ENCODE peak calls at places on chromosomes 7 and 10, in seven cellular contexts. One of them, this sample, is unnamed.
A peak's percentile ranks its signal among the peaks of the same experiment; 100 is the strongest.

GRCh38 chr7:69739906-69740545 is 141.8 kb downstream of the AUTS2 start:
- DNase-seq in activated CD8-positive, alpha-beta T cell treated with anti-CD3 and anti-CD28 coated beads for 36 hours: no peak
- DNase-seq in HT1080: no peak
- DNase-seq in C1 segment of cervical spinal cord: no peak
- DNase-seq in spleen: no peak
- DNase-seq in WTC11: no peak
- DNase-seq in NB4: peak; percentile 63
- DNase-seq in this sample: peak; percentile 28

GRCh38 chr7:96034940-96035727 is 262.8 kb downstream of the DYNC1I1 start:
- DNase-seq in activated CD8-positive, alpha-beta T cell treated with anti-CD3 and anti-CD28 coated beads for 36 hours: no peak
- DNase-seq in HT1080: no peak
- DNase-seq in C1 segment of cervical spinal cord: no peak
- DNase-seq in spleen: no peak
- DNase-seq in WTC11: no peak
- DNase-seq in NB4: no peak
- DNase-seq in this sample: no peak

GRCh38 chr10:15254808-15255655 is 86.5 kb upstream of the NMT2 start:
- DNase-seq in activated CD8-positive, alpha-beta T cell treated with anti-CD3 and anti-CD28 coated beads for 36 hours: peak; percentile 56
- DNase-seq in HT1080: no peak
- DNase-seq in C1 segment of cervical spinal cord: no peak
- DNase-seq in spleen: peak; percentile 54
- DNase-seq in WTC11: peak; percentile 41
- DNase-seq in NB4: peak; percentile 54
- DNase-seq in this sample: no peak

GRCh38 chr7:28291559-28291958 is 111.0 kb upstream of the JAZF1 start:
- DNase-seq in activated CD8-positive, alpha-beta T cell treated with anti-CD3 and anti-CD28 coated beads for 36 hours: no peak
- DNase-seq in HT1080: no peak
- DNase-seq in C1 segment of cervical spinal cord: no peak
- DNase-seq in spleen: no peak
- DNase-seq in WTC11: peak; percentile 78
- DNase-seq in NB4: no peak
- DNase-seq in this sample: no peak

GRCh38 chr10:126777726-126778125 is 107.2 kb upstream of the C10orf90 start:
- DNase-seq in activated CD8-positive, alpha-beta T cell treated with anti-CD3 and anti-CD28 coated beads for 36 hours: no peak
- DNase-seq in HT1080: no peak
- DNase-seq in C1 segment of cervical spinal cord: no peak
- DNase-seq in spleen: no peak
- DNase-seq in WTC11: no peak
- DNase-seq in NB4: no peak
- DNase-seq in this sample: no peak

GRCh38 chr7:727104-727805 is at the start of gene PRKAR1B:
- DNase-seq in activated CD8-positive, alpha-beta T cell treated with anti-CD3 and anti-CD28 coated beads for 36 hours: peak; percentile 65
- DNase-seq in HT1080: no peak
- DNase-seq in C1 segment of cervical spinal cord: no peak
- DNase-seq in spleen: peak; percentile 84
- DNase-seq in WTC11: peak; percentile 54
- DNase-seq in NB4: peak; percentile 67
- DNase-seq in this sample: no peak

GRCh38 chr7:2116086-2116810 is 116.5 kb downstream of the MAD1L1 start:
- DNase-seq in activated CD8-positive, alpha-beta T cell treated with anti-CD3 and anti-CD28 coated beads for 36 hours: no peak
- DNase-seq in HT1080: peak; percentile 43
- DNase-seq in C1 segment of cervical spinal cord: no peak
- DNase-seq in spleen: no peak
- DNase-seq in WTC11: no peak
- DNase-seq in NB4: no peak
- DNase-seq in this sample: peak; percentile 52

GRCh38 chr7:107035446-107035845 is 9.1 kb upstream of the PRKAR2B start:
- DNase-seq in activated CD8-positive, alpha-beta T cell treated with anti-CD3 and anti-CD28 coated beads for 36 hours: no peak
- DNase-seq in HT1080: peak; percentile 93
- DNase-seq in C1 segment of cervical spinal cord: no peak
- DNase-seq in spleen: no peak
- DNase-seq in WTC11: no peak
- DNase-seq in NB4: peak; percentile 47
- DNase-seq in this sample: no peak

GRCh38 chr10:121526801-121527221 is 71.4 kb downstream of the FGFR2 start:
- DNase-seq in activated CD8-positive, alpha-beta T cell treated with anti-CD3 and anti-CD28 coated beads for 36 hours: no peak
- DNase-seq in HT1080: no peak
- DNase-seq in C1 segment of cervical spinal cord: no peak
- DNase-seq in spleen: no peak
- DNase-seq in WTC11: no peak
- DNase-seq in NB4: peak; percentile 32
- DNase-seq in this sample: no peak

GRCh38 chr7:111736475-111736874 is 174.2 kb upstream of the IMMP2L start:
- DNase-seq in activated CD8-positive, alpha-beta T cell treated with anti-CD3 and anti-CD28 coated beads for 36 hours: no peak
- DNase-seq in HT1080: no peak
- DNase-seq in C1 segment of cervical spinal cord: no peak
- DNase-seq in spleen: no peak
- DNase-seq in WTC11: no peak
- DNase-seq in NB4: no peak
- DNase-seq in this sample: no peak

GRCh38 chr7:131341690-131342089 is 14.0 kb downstream of the MKLN1 start:
- DNase-seq in activated CD8-positive, alpha-beta T cell treated with anti-CD3 and anti-CD28 coated beads for 36 hours: no peak
- DNase-seq in HT1080: no peak
- DNase-seq in C1 segment of cervical spinal cord: no peak
- DNase-seq in spleen: no peak
- DNase-seq in WTC11: peak; percentile 63
- DNase-seq in NB4: no peak
- DNase-seq in this sample: no peak

GRCh38 chr7:136056827-136057226 is 79.7 kb upstream of the MTPN start:
- DNase-seq in activated CD8-positive, alpha-beta T cell treated with anti-CD3 and anti-CD28 coated beads for 36 hours: no peak
- DNase-seq in HT1080: no peak
- DNase-seq in C1 segment of cervical spinal cord: no peak
- DNase-seq in spleen: no peak
- DNase-seq in WTC11: no peak
- DNase-seq in NB4: no peak
- DNase-seq in this sample: no peak

GRCh38 chr10:86876748-86877147 is 80.7 kb downstream of the MMRN2 start:
- DNase-seq in activated CD8-positive, alpha-beta T cell treated with anti-CD3 and anti-CD28 coated beads for 36 hours: no peak
- DNase-seq in HT1080: peak; percentile 15
- DNase-seq in C1 segment of cervical spinal cord: no peak
- DNase-seq in spleen: no peak
- DNase-seq in WTC11: no peak
- DNase-seq in NB4: peak; percentile 83
- DNase-seq in this sample: no peak

GRCh38 chr7:151550601-151551286 is 31.0 kb upstream of the RHEB start:
- DNase-seq in activated CD8-positive, alpha-beta T cell treated with anti-CD3 and anti-CD28 coated beads for 36 hours: no peak
- DNase-seq in HT1080: peak; percentile 52
- DNase-seq in C1 segment of cervical spinal cord: no peak
- DNase-seq in spleen: no peak
- DNase-seq in WTC11: no peak
- DNase-seq in NB4: no peak
- DNase-seq in this sample: peak; percentile 30

GRCh38 chr10:72693599-72693915 is 1.6 kb downstream of the MCU start:
- DNase-seq in activated CD8-positive, alpha-beta T cell treated with anti-CD3 and anti-CD28 coated beads for 36 hours: no peak
- DNase-seq in HT1080: no peak
- DNase-seq in C1 segment of cervical spinal cord: no peak
- DNase-seq in spleen: no peak
- DNase-seq in WTC11: no peak
- DNase-seq in NB4: no peak
- DNase-seq in this sample: no peak

GRCh38 chr10:77788496-77789010 is 138.0 kb downstream of the DLG5 start:
- DNase-seq in activated CD8-positive, alpha-beta T cell treated with anti-CD3 and anti-CD28 coated beads for 36 hours: no peak
- DNase-seq in HT1080: no peak
- DNase-seq in C1 segment of cervical spinal cord: no peak
- DNase-seq in spleen: no peak
- DNase-seq in WTC11: no peak
- DNase-seq in NB4: no peak
- DNase-seq in this sample: no peak

GRCh38 chr7:123681561-123681960 is 25.9 kb downstream of the LMOD2 start:
- DNase-seq in activated CD8-positive, alpha-beta T cell treated with anti-CD3 and anti-CD28 coated beads for 36 hours: no peak
- DNase-seq in HT1080: no peak
- DNase-seq in C1 segment of cervical spinal cord: no peak
- DNase-seq in spleen: no peak
- DNase-seq in WTC11: no peak
- DNase-seq in NB4: no peak
- DNase-seq in this sample: no peak

GRCh38 chr10:27369832-27370231 is 129.2 kb upstream of the ACBD5 start:
- DNase-seq in activated CD8-positive, alpha-beta T cell treated with anti-CD3 and anti-CD28 coated beads for 36 hours: no peak
- DNase-seq in HT1080: no peak
- DNase-seq in C1 segment of cervical spinal cord: no peak
- DNase-seq in spleen: no peak
- DNase-seq in WTC11: no peak
- DNase-seq in NB4: no peak
- DNase-seq in this sample: no peak

GRCh38 chr7:19944363-19945120 is 171.1 kb upstream of the TMEM196 start:
- DNase-seq in activated CD8-positive, alpha-beta T cell treated with anti-CD3 and anti-CD28 coated beads for 36 hours: no peak
- DNase-seq in HT1080: no peak
- DNase-seq in C1 segment of cervical spinal cord: no peak
- DNase-seq in spleen: no peak
- DNase-seq in WTC11: no peak
- DNase-seq in NB4: no peak
- DNase-seq in this sample: no peak

GRCh38 chr7:4556868-4557620 is 125.1 kb upstream of the FOXK1 start:
- DNase-seq in activated CD8-positive, alpha-beta T cell treated with anti-CD3 and anti-CD28 coated beads for 36 hours: no peak
- DNase-seq in HT1080: no peak
- DNase-seq in C1 segment of cervical spinal cord: no peak
- DNase-seq in spleen: no peak
- DNase-seq in WTC11: no peak
- DNase-seq in NB4: no peak
- DNase-seq in this sample: no peak